ENCODE peak calls at places on chromosomes 6 and 20, in five cellular contexts. W is mucosa of descending colon, D is mammary epithelial cell, O is thoracic aorta, P is breast epithelium. N is an unnamed sample.

GRCh38 chr6:16158943-16159557 is 30.2 kb downstream of the MYLIP start:
- DNase-seq in D (no peak), O (no peak), P (no peak), W (no peak), N (no peak)

GRCh38 chr6:130033999-130034814 is 15.8 kb downstream of the L3MBTL3 start:
- DNase-seq in O (no peak), P (no peak), D (peak; percentile 8), W (no peak), N (peak; percentile 11)

GRCh38 chr20:24164360-24164759 is 175.8 kb upstream of the GGTLC1 start:
- DNase-seq in D (peak; percentile 11), P (no peak), O (no peak), W (no peak), N (no peak)

GRCh38 chr6:680666-681374 is 12.1 kb downstream of the EXOC2 start:
- DNase-seq in O (no peak), P (no peak), W (no peak), D (peak; percentile 54), N (no peak)

GRCh38 chr20:34824026-34824860 is 1.2 kb downstream of the NCOA6 start:
- DNase-seq in W (peak; percentile 80), D (peak; percentile 83), P (peak; percentile 65), O (no peak), N (peak; percentile 94)

GRCh38 chr20:48339986-48340884 is 487.6 kb downstream of the PREX1 start:
- DNase-seq in W (no peak), O (no peak), P (no peak), D (no peak), N (no peak)

GRCh38 chr20:47359533-47360206 is 3.2 kb upstream of the ZMYND8 start:
- DNase-seq in W (no peak), P (no peak), D (no peak), O (no peak), N (no peak)

GRCh38 chr6:71181565-71181964 is 107.0 kb upstream of the OGFRL1 start:
- DNase-seq in P (peak; percentile 42), W (no peak), D (peak; percentile 81), O (no peak), N (no peak)

GRCh38 chr6:134351615-134352474 is 33.9 kb upstream of the SGK1 start:
- DNase-seq in D (no peak), O (no peak), P (no peak), W (no peak), N (no peak)

GRCh38 chr20:51803157-51803854 is 985 bp upstream of the SALL4 start:
- DNase-seq in D (peak; percentile 44), P (no peak), W (no peak), O (no peak), N (no peak)

GRCh38 chr20:61251529-61252393 is at the start of gene CDH4:
- DNase-seq in W (no peak), O (no peak), D (peak; percentile 53), P (no peak), N (no peak)

GRCh38 chr6:140537211-140537610 is 1162.8 kb upstream of the CITED2 start:
- DNase-seq in P (no peak), D (no peak), O (no peak), W (no peak), N (no peak)

GRCh38 chr6:31615748-31616147 is 714 bp downstream of the AIF1 start:
- DNase-seq in O (no peak), D (no peak), W (no peak), P (no peak), N (no peak)

GRCh38 chr6:158170656-158171081 is 2.5 kb downstream of the GTF2H5 start:
- DNase-seq in D (peak; percentile 85), O (no peak), P (peak; percentile 69), W (no peak), N (no peak)

GRCh38 chr6:19303381-19303780 is 533.8 kb upstream of the ID4 start:
- DNase-seq in D (no peak), O (no peak), W (no peak), P (no peak), N (peak; percentile 50)

GRCh38 chr20:61476956-61477355 is 224.9 kb downstream of the CDH4 start:
- DNase-seq in O (no peak), W (no peak), P (no peak), D (no peak), N (no peak)

GRCh38 chr20:52047811-52048302 is 143.7 kb downstream of the ZFP64 start:
- DNase-seq in W (no peak), P (no peak), D (peak; percentile 33), O (no peak), N (no peak)

GRCh38 chr20:54611701-54612487 is 136.5 kb downstream of the DOK5 start:
- DNase-seq in O (no peak), P (no peak), W (no peak), D (no peak), N (no peak)

GRCh38 chr6:41734666-41735426 is 562 bp downstream of the TFEB start:
- DNase-seq in O (peak; percentile 33), P (peak; percentile 79), W (peak; percentile 90), D (peak; percentile 68), N (peak; percentile 50)

GRCh38 chr6:42224222-42225042 is 6.8 kb upstream of the MRPS10 start:
- DNase-seq in O (no peak), P (no peak), D (peak; percentile 94), W (no peak), N (peak; percentile 93)

GRCh38 chr6:167221408-167222201 is 63.8 kb upstream of the GPR31 start:
- DNase-seq in D (no peak), W (no peak), P (peak; percentile 38), O (no peak), N (no peak)

GRCh38 chr6:38909020-38909730 is 139.4 kb upstream of the GLP1R start:
- DNase-seq in O (no peak), W (no peak), P (no peak), D (no peak), N (peak; percentile 94)

GRCh38 chr6:16684195-16684689 is 77.0 kb downstream of the ATXN1 start:
- DNase-seq in W (no peak), P (no peak), D (peak; percentile 46), O (no peak), N (no peak)

GRCh38 chr20:62743777-62744317 is 35.2 kb downstream of the NTSR1 start:
- DNase-seq in W (peak; percentile 33), D (no peak), O (no peak), P (no peak), N (no peak)

GRCh38 chr6:131400054-131400781 is 172.8 kb upstream of the ARG1 start:
- DNase-seq in O (no peak), D (peak; percentile 93), P (no peak), W (no peak), N (no peak)

GRCh38 chr6:24936641-24937317 is 1.0 kb upstream of the RIPOR2 start:
- DNase-seq in W (no peak), O (no peak), D (peak; percentile 34), P (no peak), N (no peak)
- H3K4me3 ChIP-seq in W (no peak overlapping the region), O (no peak overlapping the region), D (no peak overlapping the region), P (no peak overlapping the region), N (no peak overlapping the region)

GRCh38 chr20:38841570-38841969 is 36.1 kb downstream of the PPP1R16B start:
- DNase-seq in W (no peak), O (no peak), D (no peak), P (no peak), N (no peak)

GRCh38 chr20:38840894-38841470 is 35.5 kb downstream of the PPP1R16B start:
- DNase-seq in D (no peak), O (no peak), P (no peak), W (no peak), N (peak; percentile 25)

GRCh38 chr20:38843346-38843745 is 37.8 kb downstream of the PPP1R16B start:
- DNase-seq in W (no peak), O (no peak), P (no peak), D (no peak), N (no peak)

GRCh38 chr20:38842017-38842416 is 36.5 kb downstream of the PPP1R16B start:
- DNase-seq in O (no peak), D (no peak), P (no peak), W (no peak), N (peak; percentile 21)

GRCh38 chr20:38842558-38842981 is 37.1 kb downstream of the PPP1R16B start:
- DNase-seq in W (peak; percentile 84), O (no peak), P (no peak), D (no peak), N (no peak)
- H3K4me1 ChIP-seq in W (no peaks in the 10 kb centered on the region), O (no peaks in the 10 kb centered on the region), P (no peaks in the 10 kb centered on the region), D (no peaks in the 10 kb centered on the region), N (peaks cover 6% of the 10 kb centered on the region)

GRCh38 chr6:4384638-4385036 is 249.3 kb upstream of the ECI2 start:
- DNase-seq in P (no peak), O (no peak), W (no peak), D (no peak), N (no peak)
- H3K9me3 ChIP-seq in P (peaks cover 18% of the 10 kb centered on the region), O (peaks cover 21% of the 10 kb centered on the region), W (peaks cover 24% of the 10 kb centered on the region), D (peaks cover 21% of the 10 kb centered on the region), N (no peaks in the 10 kb centered on the region)

GRCh38 chr6:149860513-149860833 is 3.7 kb downstream of the LRP11 start:
- DNase-seq in P (no peak), W (no peak), O (no peak), D (no peak), N (no peak)
- H3K4me3 ChIP-seq in P (no peak overlapping the region), W (no peak overlapping the region), O (no peak overlapping the region), D (no peak overlapping the region), N (no peak overlapping the region)

DNA sequence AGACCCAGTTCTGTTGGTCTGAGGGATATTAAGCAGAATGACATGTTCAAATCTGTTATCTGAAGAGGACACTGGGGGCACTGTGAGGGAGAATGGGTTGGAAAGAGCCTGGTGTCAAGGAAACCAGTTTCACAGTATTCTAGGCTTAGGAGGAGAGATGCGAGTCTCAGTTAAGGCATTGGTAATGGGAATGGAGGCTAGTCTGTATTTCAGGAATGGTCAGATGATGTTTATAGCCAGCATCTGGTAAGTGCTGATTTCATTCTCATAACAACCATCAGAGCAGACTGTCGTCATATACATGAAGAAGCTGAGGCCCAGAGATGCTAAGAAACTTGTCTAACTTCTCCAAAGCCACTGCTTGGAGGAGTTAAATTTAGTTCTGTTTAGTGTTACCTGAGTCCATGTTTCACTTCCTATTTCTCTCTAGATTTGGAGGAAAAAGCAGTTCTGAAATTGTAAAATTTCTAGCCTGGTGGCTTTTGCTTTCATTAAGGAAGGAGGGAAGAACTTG is 242.0 kb downstream of the ARID1B start:
- DNase-seq in P (no peak), O (no peak), D (no peak), W (no peak), N (no peak)
- H3K4me1 ChIP-seq in P (no peaks in the 10 kb centered on the region), O (peaks cover 15% of the 10 kb centered on the region), D (peaks cover 13% of the 10 kb centered on the region), W (peaks cover 12% of the 10 kb centered on the region), N (no peaks in the 10 kb centered on the region)

GRCh38 chr6:27287751-27288135 is 24.3 kb downstream of the POM121L2 start:
- DNase-seq in W (no peak), D (no peak), O (no peak), P (no peak), N (no peak)

GRCh38 chr6:27288136-27289044 is 23.7 kb downstream of the POM121L2 start:
- DNase-seq in D (no peak), O (no peak), W (no peak), P (no peak), N (no peak)

GRCh38 chr6:27281569-27281968 is 30.5 kb downstream of the POM121L2 start:
- DNase-seq in W (no peak), O (no peak), P (no peak), D (no peak), N (no peak)

GRCh38 chr6:27290065-27290849 is 21.8 kb downstream of the POM121L2 start:
- DNase-seq in D (peak; percentile 68), O (no peak), P (no peak), W (no peak), N (no peak)

GRCh38 chr6:27286141-27286540 is 25.9 kb downstream of the POM121L2 start:
- DNase-seq in W (no peak), O (no peak), D (no peak), P (no peak), N (no peak)
- H3K9me3 ChIP-seq in W (no peaks in the 10 kb centered on the region), O (no peaks in the 10 kb centered on the region), D (no peaks in the 10 kb centered on the region), P (peaks cover 24% of the 10 kb centered on the region), N (peaks cover 1% of the 10 kb centered on the region)

GRCh38 chr6:56902551-56903464 is 52.1 kb upstream of the BEND6 start:
- DNase-seq in O (no peak), D (peak; percentile 31), P (no peak), W (no peak), N (peak; percentile 22)
- H3K4me3 ChIP-seq in O (no peak overlapping the region), D (no peak overlapping the region), P (peak overlapping the region; percentile 29), W (no peak overlapping the region), N (no peak overlapping the region)